ENCODE peak calls at places on chromosomes 1 and 21, in nine cellular contexts. Y is memory B cell; M is stimulated activated CD4-positive, alpha-beta T cell treated with anti-CD3 and anti-CD28 coated beads, Interleukin-15, amount 100 ng/mL, for 1 hour; X is GDM1; V is ELF-1; E is GM20000; Q is anterior cingulate cortex; J is activated CD4-positive, alpha-beta T cell treated with anti-CD3 and anti-CD28 coated beads, Interleukin-2, amount 50 U/mL, for 48 hours; G is dorsolateral prefrontal cortex. I is an unnamed sample.

GRCh38 chr1:208809876-208810275 is 565.7 kb upstream of the PLXNA2 start:
- DNase-seq in Y (no peak), X (no peak), J (no peak), V (no peak), G (no peak), M (no peak), E (no peak), Q (no peak), I (no peak)

GRCh38 chr1:78003882-78004718 is 639 bp upstream of the DNAJB4 start:
- DNase-seq in Y (peak), E (peak), V (peak), X (peak), M (no peak), G (peak), Q (peak), J (peak), I (peak)

GRCh38 chr1:7549693-7550161 is 221.4 kb upstream of the VAMP3 start:
- DNase-seq in Y (no peak), Q (no peak), M (no peak), X (no peak), V (peak), G (no peak), E (no peak), J (peak), I (no peak)

GRCh38 chr1:219757890-219758289 is 145.0 kb upstream of the ZC3H11B start:
- DNase-seq in V (peak), E (no peak), M (no peak), Y (no peak), Q (no peak), X (no peak), G (no peak), J (no peak), I (no peak)

GRCh38 chr1:87757700-87758099 is 429.0 kb downstream of the LMO4 start:
- DNase-seq in Q (no peak), J (no peak), G (no peak), E (no peak), M (no peak), Y (no peak), X (no peak), V (no peak), I (no peak)

GRCh38 chr1:35623832-35624231 is 17.5 kb downstream of the PSMB2 start:
- DNase-seq in X (no peak), E (no peak), M (no peak), Q (no peak), G (no peak), J (no peak), V (no peak), Y (no peak), I (no peak)

GRCh38 chr1:154779563-154780189 is 90.4 kb downstream of the KCNN3 start:
- DNase-seq in V (no peak), Y (no peak), G (no peak), X (no peak), E (no peak), M (no peak), J (no peak), Q (no peak), I (no peak)

GRCh38 chr1:156419863-156420208 is 50.8 kb downstream of the RHBG start:
- DNase-seq in X (no peak), Y (peak), J (peak), V (peak), Q (no peak), E (peak), M (no peak), G (peak), I (no peak)

GRCh38 chr1:15610167-15610566 is 7.1 kb upstream of the DDI2 start:
- DNase-seq in M (no peak), V (no peak), X (no peak), J (no peak), Y (no peak), Q (no peak), G (no peak), E (no peak), I (no peak)

GRCh38 chr1:226575436-226576390 is 27.1 kb downstream of the STUM start:
- DNase-seq in J (no peak), Q (no peak), V (no peak), Y (no peak), G (no peak), E (no peak), X (no peak), M (no peak), I (no peak)

GRCh38 chr1:216596298-216596947 is 126.8 kb downstream of the ESRRG start:
- DNase-seq in J (no peak), Y (no peak), V (no peak), G (no peak), X (no peak), E (no peak), M (no peak), Q (no peak), I (no peak)

GRCh38 chr1:119327436-119328155 is 41.0 kb upstream of the HAO2 start:
- DNase-seq in Y (peak), M (no peak), J (peak), G (no peak), E (peak), V (peak), X (no peak), Q (peak), I (no peak)

GRCh38 chr1:58893257-58893869 is 109.5 kb upstream of the JUN start:
- DNase-seq in Q (no peak), X (no peak), V (no peak), M (no peak), G (no peak), E (no peak), Y (no peak), J (no peak), I (no peak)

GRCh38 chr1:110087812-110088738 is 17.6 kb upstream of the ALX3 start:
- DNase-seq in E (peak), Y (peak), V (peak), J (peak), X (peak), Q (no peak), M (no peak), G (peak), I (no peak)

GRCh38 chr1:246784621-246785535 is 60.7 kb downstream of the SCCPDH start:
- DNase-seq in J (no peak), Q (no peak), M (no peak), V (no peak), Y (no peak), X (peak), G (no peak), E (no peak), I (no peak)

GRCh38 chr1:193216920-193217319 is 30.5 kb upstream of the B3GALT2 start:
- DNase-seq in Y (no peak), G (no peak), E (no peak), J (no peak), M (no peak), Q (no peak), X (no peak), V (no peak), I (no peak)

GRCh38 chr21:45289655-45290515 is 2.2 kb upstream of the POFUT2 start:
- DNase-seq in Y (no peak), Q (no peak), G (no peak), V (no peak), M (no peak), E (no peak), J (no peak), X (no peak), I (no peak)

GRCh38 chr21:44867999-44868700 is 5.3 kb downstream of the PTTG1IP start:
- DNase-seq in Q (no peak), V (no peak), M (no peak), G (no peak), J (peak), Y (no peak), E (no peak), X (peak), I (no peak)

GRCh38 chr21:44931501-44932365 is 8.1 kb upstream of the SLX9 start:
- DNase-seq in E (peak), M (no peak), Q (no peak), V (no peak), Y (no peak), X (no peak), G (no peak), J (peak), I (no peak)

GRCh38 chr1:202343652-202344349 is 2.1 kb upstream of the UBE2T start:
- DNase-seq in J (no peak), E (no peak), G (no peak), Q (no peak), V (no peak), X (no peak), M (no peak), Y (no peak), I (no peak)

GRCh38 chr21:37374026-37374425 is 7.5 kb downstream of the DYRK1A start:
- DNase-seq in E (no peak), V (no peak), G (no peak), J (no peak), X (no peak), Q (no peak), M (no peak), Y (no peak), I (no peak)

GRCh38 chr1:75129660-75130311 is 4.4 kb upstream of the LHX8 start:
- DNase-seq in X (no peak), M (no peak), J (no peak), G (no peak), Y (no peak), Q (no peak), V (peak), E (no peak), I (no peak)

GRCh38 chr1:228306275-228307217 is 98.7 kb downstream of the OBSCN start:
- DNase-seq in Q (no peak), X (no peak), M (no peak), Y (no peak), J (no peak), G (peak), V (no peak), E (no peak), I (peak)

GRCh38 chr1:184971522-184972265 is 2.6 kb downstream of the NIBAN1 start:
- DNase-seq in Y (no peak), V (no peak), Q (no peak), E (no peak), J (no peak), X (no peak), G (no peak), M (no peak), I (no peak)

GRCh38 chr1:17662786-17663185 is 92.3 kb upstream of the ACTL8 start:
- DNase-seq in X (no peak), J (no peak), G (peak), Y (no peak), Q (no peak), E (no peak), V (no peak), M (no peak), I (no peak)

GRCh38 chr1:77533660-77534295 is 148.7 kb downstream of the ZZZ3 start:
- DNase-seq in V (peak), M (peak), E (peak), Q (peak), J (peak), G (peak), Y (peak), X (peak), I (peak)

GRCh38 chr21:43691801-43692200 is 27.1 kb upstream of the PDXK start:
- DNase-seq in E (no peak), G (no peak), Y (no peak), J (no peak), Q (no peak), M (no peak), V (no peak), X (no peak), I (no peak)

GRCh38 chr1:237709355-237709754 is 181.4 kb downstream of the ZP4 start:
- DNase-seq in Y (no peak), M (no peak), E (no peak), G (no peak), J (no peak), Q (no peak), X (no peak), V (no peak), I (no peak)

GRCh38 chr1:69777423-69777822 is 209.7 kb downstream of the LRRC7 start:
- DNase-seq in J (no peak), E (no peak), V (no peak), X (no peak), Q (no peak), G (no peak), M (no peak), Y (no peak), I (no peak)

GRCh38 chr1:153882296-153882912 is 40.4 kb downstream of the GATAD2B start:
- DNase-seq in E (no peak), J (no peak), V (no peak), G (no peak), M (no peak), Y (no peak), Q (no peak), X (no peak), I (no peak)

GRCh38 chr1:197173571-197174482 is 27.4 kb upstream of the ASPM start:
- DNase-seq in E (no peak), M (no peak), X (no peak), Q (no peak), J (no peak), G (no peak), Y (no peak), V (no peak), I (no peak)

GRCh38 chr1:156504062-156504813 is 3.7 kb upstream of the MEF2D start:
- DNase-seq in V (peak), J (no peak), E (no peak), M (no peak), Y (no peak), G (no peak), X (peak), Q (no peak), I (no peak)

GRCh38 chr1:29785137-29785527 is 548.8 kb downstream of the PTPRU start:
- DNase-seq in E (no peak), V (no peak), M (no peak), Q (no peak), G (no peak), Y (no peak), J (no peak), X (no peak), I (no peak)

I was measured in activated T-helper 1 cell treated with anti-CD3 and anti-CD28 coated beads, Interleukin-2, amount 50 U/mL, for 16 hours.